ENCODE peak calls at places on chromosomes 16 and 17, in ten cellular contexts. M is pancreas; E is NT2/D1; Y is SW 1271; T is HT1080; R is NCI-H82; I is cardiac muscle cell; U is AG10803; K is stimulated activated CD8-positive, alpha-beta memory T cell treated with anti-CD3 and anti-CD28 coated beads, Interleukin-4, amount 100 ng/mL, for 4 hours; L is HEK293T. N is an unnamed sample.

GRCh38 chr16:70746708-70747424 is 54.1 kb downstream of the VAC14 start:
- DNase-seq in K (no peak), R (no peak), Y (peak; percentile 15), T (peak; percentile 96), E (no peak), U (peak; percentile 86), L (no peak), M (no peak), I (peak; percentile 91), N (peak; percentile 74)

GRCh38 chr17:76953066-76953465 is 84.9 kb downstream of the MGAT5B start:
- DNase-seq in I (no peak), Y (no peak), R (no peak), E (no peak), M (no peak), L (no peak), U (no peak), T (no peak), K (no peak), N (no peak)

GRCh38 chr17:42276609-42277341 is 584 bp upstream of the STAT5B start:
- DNase-seq in L (peak; percentile 19), U (peak; percentile 73), R (no peak), I (peak; percentile 91), T (peak; percentile 85), M (peak; percentile 86), E (no peak), Y (no peak), K (no peak), N (peak; percentile 78)

GRCh38 chr17:64984181-64984580 is 64.9 kb upstream of the LRRC37A3 start:
- DNase-seq in I (no peak), L (no peak), K (no peak), Y (no peak), T (no peak), M (no peak), R (peak; percentile 75), U (no peak), E (no peak), N (no peak)

GRCh38 chr17:60292697-60293096 is 99.2 kb downstream of the USP32 start:
- DNase-seq in M (no peak), R (no peak), L (no peak), T (no peak), I (no peak), Y (no peak), K (no peak), E (no peak), U (no peak), N (no peak)

GRCh38 chr16:3182608-3183444 is 5.2 kb upstream of the OR1F1 start:
- DNase-seq in Y (peak; percentile 43), E (no peak), L (peak; percentile 73), K (no peak), U (peak; percentile 46), I (peak; percentile 57), R (peak; percentile 80), T (peak; percentile 87), M (no peak), N (no peak)

GRCh38 chr16:85733839-85734170 is 17.1 kb downstream of the C16orf74 start:
- DNase-seq in K (no peak), Y (no peak), L (no peak), M (no peak), E (peak; percentile 81), I (peak; percentile 46), R (peak; percentile 71), T (no peak), U (no peak), N (no peak)

GRCh38 chr16:1874854-1875253 is 2.9 kb upstream of the MEIOB start:
- DNase-seq in Y (no peak), L (no peak), K (no peak), U (no peak), E (no peak), M (no peak), I (no peak), T (no peak), R (no peak), N (no peak)

GRCh38 chr16:54411555-54411954 is 125.0 kb upstream of the IRX3 start:
- DNase-seq in K (no peak), E (peak; percentile 39), T (no peak), I (peak; percentile 24), M (no peak), R (no peak), L (no peak), U (no peak), Y (no peak), N (no peak)

GRCh38 chr16:51150894-51151320 is at the start of gene SALL1:
- DNase-seq in K (no peak), Y (no peak), U (no peak), E (no peak), R (no peak), T (no peak), I (peak; percentile 23), M (no peak), L (no peak), N (no peak)

GRCh38 chr16:85422374-85423185 is 190.5 kb upstream of the GSE1 start:
- DNase-seq in E (no peak), M (peak; percentile 86), T (no peak), L (no peak), Y (no peak), I (no peak), U (no peak), R (peak; percentile 64), K (no peak), N (no peak)

GRCh38 chr17:37050905-37051304 is 102.2 kb downstream of the AATF start:
- DNase-seq in I (no peak), M (no peak), R (no peak), L (no peak), E (no peak), Y (no peak), T (no peak), K (no peak), U (no peak), N (no peak)

GRCh38 chr17:37107406-37108083 is 158.8 kb downstream of the AATF start:
- DNase-seq in E (no peak), R (no peak), T (no peak), Y (no peak), K (no peak), U (peak; percentile 40), L (no peak), M (peak; percentile 74), I (peak; percentile 36), N (no peak)

GRCh38 chr17:47907932-47908562 is 12.0 kb downstream of the SP2 start:
- DNase-seq in I (no peak), K (no peak), T (no peak), Y (no peak), U (no peak), E (no peak), M (peak; percentile 8), L (no peak), R (no peak), N (no peak)

GRCh38 chr16:3646348-3646920 is 8.1 kb upstream of the DNASE1 start:
- DNase-seq in M (no peak), I (no peak), E (no peak), K (no peak), U (no peak), T (no peak), L (peak; percentile 7), Y (no peak), R (no peak), N (no peak)

GRCh38 chr16:14560523-14560922 is 69.5 kb downstream of the PARN start:
- DNase-seq in M (no peak), I (peak; percentile 58), K (no peak), U (no peak), E (no peak), T (no peak), L (no peak), Y (no peak), R (no peak), N (no peak)

GRCh38 chr16:56662357-56663354 is 4.9 kb downstream of the MT1F start:
- DNase-seq in E (no peak), R (no peak), Y (no peak), I (no peak), M (no peak), U (no peak), T (no peak), L (no peak), K (no peak), N (no peak)

GRCh38 chr16:59210955-59211541 is 476.9 kb upstream of the GOT2 start:
- DNase-seq in M (no peak), U (peak; percentile 64), I (peak; percentile 1), E (peak; percentile 87), Y (no peak), K (no peak), R (peak; percentile 74), T (no peak), L (no peak), N (no peak)

GRCh38 chr16:27718767-27719445 is 169.0 kb downstream of the KATNIP start:
- DNase-seq in R (peak; percentile 12), M (peak; percentile 36), Y (no peak), K (no peak), I (no peak), E (no peak), L (no peak), U (no peak), T (no peak), N (no peak)

GRCh38 chr17:76458580-76459490 is 5.9 kb upstream of the UBE2O start:
- DNase-seq in L (peak; percentile 46), K (no peak), E (peak; percentile 52), M (peak; percentile 78), I (peak; percentile 69), Y (no peak), U (peak; percentile 54), R (peak; percentile 65), T (peak; percentile 53), N (peak; percentile 64)

GRCh38 chr16:30953511-30954124 is 3.9 kb upstream of the SETD1A start:
- DNase-seq in L (peak; percentile 81), M (peak; percentile 62), Y (no peak), U (peak; percentile 67), E (peak; percentile 90), T (peak; percentile 58), R (peak; percentile 95), K (peak; percentile 19), I (peak; percentile 83), N (peak; percentile 67)

GRCh38 chr17:12020595-12021590 is at the start of gene MAP2K4:
- DNase-seq in Y (peak; percentile 22), K (peak; percentile 86), R (peak; percentile 93), L (peak; percentile 99), M (peak; percentile 99), I (peak; percentile 93), U (peak; percentile 87), E (peak; percentile 63), T (peak; percentile 79), N (peak; percentile 83)

GRCh38 chr17:30922235-30922993 is 669 bp downstream of the ADAP2 start:
- DNase-seq in R (no peak), L (no peak), I (no peak), Y (no peak), E (no peak), T (no peak), K (no peak), U (no peak), M (peak; percentile 66), N (no peak)

GRCh38 chr17:49076575-49077384 is 55.8 kb upstream of the B4GALNT2 start:
- DNase-seq in L (no peak), M (no peak), R (no peak), I (peak; percentile 88), E (no peak), K (no peak), Y (no peak), T (peak; percentile 84), U (peak; percentile 74), N (peak; percentile 56)

GRCh38 chr17:202501-202951 is 21.1 kb upstream of the DOC2B start:
- DNase-seq in K (no peak), T (no peak), Y (no peak), U (no peak), E (no peak), L (no peak), M (peak; percentile 58), R (no peak), I (no peak), N (no peak)

GRCh38 chr16:25063865-25064264 is 47.7 kb upstream of the LCMT1 start:
- DNase-seq in Y (no peak), M (no peak), L (no peak), K (no peak), T (peak; percentile 15), I (peak; percentile 57), U (peak; percentile 38), R (no peak), E (no peak), N (peak; percentile 44)

GRCh38 chr17:76726766-76727718 is at the start of gene METTL23:
- DNase-seq in M (peak; percentile 87), R (peak; percentile 75), Y (no peak), T (peak; percentile 72), E (peak; percentile 46), U (peak; percentile 75), L (peak; percentile 71), K (no peak), I (peak; percentile 83), N (peak; percentile 79)

GRCh38 chr17:82370471-82371332 is 863 bp upstream of the UTS2R start:
- DNase-seq in T (no peak), K (no peak), U (no peak), I (peak; percentile 13), L (no peak), M (no peak), Y (no peak), R (no peak), E (no peak), N (no peak)

N was measured in RKO.